ENCODE peak calls at places on chromosomes 2 and 18, in nine cellular contexts. One of them, this sample, is unnamed.

GRCh38 chr2:113878743-113879142 is 11.1 kb upstream of the ACTR3 start:
- DNase-seq in endodermal cell: no peak
- DNase-seq in astrocyte of the spinal cord: no peak
- DNase-seq in adrenal gland: no peak
- DNase-seq in K562: no peak
- DNase-seq in PC-3: no peak
- DNase-seq in stimulated activated CD8-positive, alpha-beta memory T cell treated with anti-CD3 and anti-CD28 coated beads, Interleukin-12 subunit alpha, Interleukin-12 subunit beta, amount 100 ng/mL, for 1 hour: no peak
- DNase-seq in WTC11: no peak
- DNase-seq in NAMALWA: no peak
- DNase-seq in this sample: no peak

GRCh38 chr2:221484761-221485499 is 87.2 kb downstream of the EPHA4 start:
- DNase-seq in endodermal cell: no peak
- DNase-seq in astrocyte of the spinal cord: no peak
- DNase-seq in adrenal gland: no peak
- DNase-seq in K562: no peak
- DNase-seq in PC-3: no peak
- DNase-seq in stimulated activated CD8-positive, alpha-beta memory T cell treated with anti-CD3 and anti-CD28 coated beads, Interleukin-12 subunit alpha, Interleukin-12 subunit beta, amount 100 ng/mL, for 1 hour: no peak
- DNase-seq in WTC11: no peak
- DNase-seq in NAMALWA: no peak
- DNase-seq in this sample: no peak

GRCh38 chr2:144560254-144560653 is 40.3 kb upstream of the ZEB2 start:
- DNase-seq in endodermal cell: no peak
- DNase-seq in astrocyte of the spinal cord: no peak
- DNase-seq in adrenal gland: no peak
- DNase-seq in K562: no peak
- DNase-seq in PC-3: no peak
- DNase-seq in stimulated activated CD8-positive, alpha-beta memory T cell treated with anti-CD3 and anti-CD28 coated beads, Interleukin-12 subunit alpha, Interleukin-12 subunit beta, amount 100 ng/mL, for 1 hour: no peak
- DNase-seq in WTC11: no peak
- DNase-seq in NAMALWA: no peak
- DNase-seq in this sample: no peak

GRCh38 chr2:20781656-20782265 is 41.1 kb downstream of the LDAH start:
- DNase-seq in endodermal cell: peak; percentile 77
- DNase-seq in astrocyte of the spinal cord: peak; percentile 8
- DNase-seq in adrenal gland: no peak
- DNase-seq in K562: peak; percentile 30
- DNase-seq in PC-3: peak; percentile 63
- DNase-seq in stimulated activated CD8-positive, alpha-beta memory T cell treated with anti-CD3 and anti-CD28 coated beads, Interleukin-12 subunit alpha, Interleukin-12 subunit beta, amount 100 ng/mL, for 1 hour: no peak
- DNase-seq in WTC11: peak; percentile 36
- DNase-seq in NAMALWA: peak; percentile 59
- DNase-seq in this sample: peak; percentile 20

GRCh38 chr2:213848631-213849030 is 562.2 kb upstream of the VWC2L start:
- DNase-seq in endodermal cell: no peak
- DNase-seq in astrocyte of the spinal cord: peak; percentile 57
- DNase-seq in adrenal gland: no peak
- DNase-seq in K562: no peak
- DNase-seq in PC-3: peak; percentile 47
- DNase-seq in stimulated activated CD8-positive, alpha-beta memory T cell treated with anti-CD3 and anti-CD28 coated beads, Interleukin-12 subunit alpha, Interleukin-12 subunit beta, amount 100 ng/mL, for 1 hour: no peak
- DNase-seq in WTC11: no peak
- DNase-seq in NAMALWA: no peak
- DNase-seq in this sample: peak; percentile 29

GRCh38 chr18:2513616-2514015 is 57.7 kb downstream of the METTL4 start:
- DNase-seq in endodermal cell: no peak
- DNase-seq in astrocyte of the spinal cord: peak; percentile 83
- DNase-seq in adrenal gland: no peak
- DNase-seq in K562: no peak
- DNase-seq in PC-3: peak; percentile 56
- DNase-seq in stimulated activated CD8-positive, alpha-beta memory T cell treated with anti-CD3 and anti-CD28 coated beads, Interleukin-12 subunit alpha, Interleukin-12 subunit beta, amount 100 ng/mL, for 1 hour: no peak
- DNase-seq in WTC11: no peak
- DNase-seq in NAMALWA: no peak
- DNase-seq in this sample: peak; percentile 81

GRCh38 chr2:234251326-234252271 is 201.1 kb downstream of the SPP2 start:
- DNase-seq in endodermal cell: no peak
- DNase-seq in astrocyte of the spinal cord: peak; percentile 99
- DNase-seq in adrenal gland: no peak
- DNase-seq in K562: no peak
- DNase-seq in PC-3: peak; percentile 97
- DNase-seq in stimulated activated CD8-positive, alpha-beta memory T cell treated with anti-CD3 and anti-CD28 coated beads, Interleukin-12 subunit alpha, Interleukin-12 subunit beta, amount 100 ng/mL, for 1 hour: no peak
- DNase-seq in WTC11: no peak
- DNase-seq in NAMALWA: no peak
- DNase-seq in this sample: peak; percentile 99

GRCh38 chr2:127581516-127582490 is 46.3 kb downstream of the MYO7B start:
- DNase-seq in endodermal cell: peak; percentile 27
- DNase-seq in astrocyte of the spinal cord: no peak
- DNase-seq in adrenal gland: no peak
- DNase-seq in K562: no peak
- DNase-seq in PC-3: no peak
- DNase-seq in stimulated activated CD8-positive, alpha-beta memory T cell treated with anti-CD3 and anti-CD28 coated beads, Interleukin-12 subunit alpha, Interleukin-12 subunit beta, amount 100 ng/mL, for 1 hour: no peak
- DNase-seq in WTC11: no peak
- DNase-seq in NAMALWA: no peak
- DNase-seq in this sample: no peak

GRCh38 chr18:32048507-32049091 is 30.0 kb downstream of the RNF125 start:
- DNase-seq in endodermal cell: no peak
- DNase-seq in astrocyte of the spinal cord: peak; percentile 45
- DNase-seq in adrenal gland: peak; percentile 43
- DNase-seq in K562: no peak
- DNase-seq in PC-3: no peak
- DNase-seq in stimulated activated CD8-positive, alpha-beta memory T cell treated with anti-CD3 and anti-CD28 coated beads, Interleukin-12 subunit alpha, Interleukin-12 subunit beta, amount 100 ng/mL, for 1 hour: no peak
- DNase-seq in WTC11: no peak
- DNase-seq in NAMALWA: peak; percentile 13
- DNase-seq in this sample: peak; percentile 31

GRCh38 chr2:106261871-106262321 is 67.8 kb upstream of the UXS1 start:
- DNase-seq in endodermal cell: no peak
- DNase-seq in astrocyte of the spinal cord: no peak
- DNase-seq in adrenal gland: no peak
- DNase-seq in K562: no peak
- DNase-seq in PC-3: no peak
- DNase-seq in stimulated activated CD8-positive, alpha-beta memory T cell treated with anti-CD3 and anti-CD28 coated beads, Interleukin-12 subunit alpha, Interleukin-12 subunit beta, amount 100 ng/mL, for 1 hour: no peak
- DNase-seq in WTC11: no peak
- DNase-seq in NAMALWA: no peak
- DNase-seq in this sample: no peak

GRCh38 chr2:57842531-57842930 is 204.1 kb upstream of the VRK2 start:
- DNase-seq in endodermal cell: no peak
- DNase-seq in astrocyte of the spinal cord: peak; percentile 59
- DNase-seq in adrenal gland: no peak
- DNase-seq in K562: no peak
- DNase-seq in PC-3: peak; percentile 71
- DNase-seq in stimulated activated CD8-positive, alpha-beta memory T cell treated with anti-CD3 and anti-CD28 coated beads, Interleukin-12 subunit alpha, Interleukin-12 subunit beta, amount 100 ng/mL, for 1 hour: no peak
- DNase-seq in WTC11: no peak
- DNase-seq in NAMALWA: no peak
- DNase-seq in this sample: peak; percentile 82

GRCh38 chr2:60068755-60069154 is 484.7 kb downstream of the BCL11A start:
- DNase-seq in endodermal cell: no peak
- DNase-seq in astrocyte of the spinal cord: no peak
- DNase-seq in adrenal gland: no peak
- DNase-seq in K562: no peak
- DNase-seq in PC-3: no peak
- DNase-seq in stimulated activated CD8-positive, alpha-beta memory T cell treated with anti-CD3 and anti-CD28 coated beads, Interleukin-12 subunit alpha, Interleukin-12 subunit beta, amount 100 ng/mL, for 1 hour: no peak
- DNase-seq in WTC11: no peak
- DNase-seq in NAMALWA: no peak
- DNase-seq in this sample: no peak

GRCh38 chr2:45342-46130 is 769 bp downstream of the FAM110C start:
- DNase-seq in endodermal cell: peak; percentile 75
- DNase-seq in astrocyte of the spinal cord: no peak
- DNase-seq in adrenal gland: peak; percentile 39
- DNase-seq in K562: no peak
- DNase-seq in PC-3: peak; percentile 24
- DNase-seq in stimulated activated CD8-positive, alpha-beta memory T cell treated with anti-CD3 and anti-CD28 coated beads, Interleukin-12 subunit alpha, Interleukin-12 subunit beta, amount 100 ng/mL, for 1 hour: no peak
- DNase-seq in WTC11: peak; percentile 38
- DNase-seq in NAMALWA: no peak
- DNase-seq in this sample: no peak

GRCh38 chr2:116109471-116109870 is 1667.0 kb downstream of the DPP10 start:
- DNase-seq in endodermal cell: no peak
- DNase-seq in astrocyte of the spinal cord: no peak
- DNase-seq in adrenal gland: no peak
- DNase-seq in K562: no peak
- DNase-seq in PC-3: no peak
- DNase-seq in stimulated activated CD8-positive, alpha-beta memory T cell treated with anti-CD3 and anti-CD28 coated beads, Interleukin-12 subunit alpha, Interleukin-12 subunit beta, amount 100 ng/mL, for 1 hour: no peak
- DNase-seq in WTC11: no peak
- DNase-seq in NAMALWA: no peak
- DNase-seq in this sample: no peak

This sample was measured in M059J.